ENCODE peak calls at places on chromosomes 16 and 17, in eight cellular contexts. D, J, H, C, N, A, F and U are unnamed samples.

GRCh38 chr17:42153919-42154491 is 784 bp downstream of the RAB5C start:
- DNase-seq in D (no peak), J (no peak), H (no peak), C (no peak), N (peak; percentile 45), A (no peak), F (peak; percentile 15), U (no peak)

GRCh38 chr17:74525781-74526288 is 5.4 kb downstream of the CD300LB start:
- DNase-seq in D (no peak), J (no peak), H (no peak), C (no peak), N (no peak), A (no peak), F (no peak), U (no peak)

GRCh38 chr17:80877095-80877828 is 114.4 kb upstream of the CHMP6 start:
- DNase-seq in D (no peak), J (no peak), H (no peak), C (peak; percentile 27), N (no peak), A (no peak), F (no peak), U (no peak)

GRCh38 chr16:82523786-82524185 is 103.0 kb upstream of the CDH13 start:
- DNase-seq in D (no peak), J (peak; percentile 44), H (no peak), C (no peak), N (no peak), A (no peak), F (peak; percentile 74), U (no peak)

GRCh38 chr17:6862822-6863221 is 31.3 kb upstream of the TEKT1 start:
- DNase-seq in D (no peak), J (no peak), H (no peak), C (peak; percentile 63), N (no peak), A (no peak), F (peak; percentile 41), U (no peak)

GRCh38 chr16:79613009-79613408 is 12.5 kb upstream of the MAF start:
- DNase-seq in D (no peak), J (no peak), H (no peak), C (no peak), N (no peak), A (no peak), F (peak; percentile 63), U (no peak)

GRCh38 chr17:74450231-74450630 is 16.2 kb upstream of the CD300A start:
- DNase-seq in D (no peak), J (no peak), H (no peak), C (no peak), N (no peak), A (no peak), F (no peak), U (no peak)

GRCh38 chr17:4947411-4948165 is 742 bp downstream of the PFN1 start:
- DNase-seq in D (no peak), J (no peak), H (peak; percentile 77), C (peak; percentile 79), N (peak; percentile 52), A (no peak), F (no peak), U (no peak)

GRCh38 chr17:67980456-67980855 is 15.8 kb downstream of the C17orf58 start:
- DNase-seq in D (no peak), J (no peak), H (no peak), C (no peak), N (no peak), A (no peak), F (no peak), U (no peak)

GRCh38 chr17:76709077-76709950 is 1.5 kb downstream of the MXRA7 start:
- DNase-seq in D (peak; percentile 88), J (no peak), H (no peak), C (peak; percentile 52), N (peak; percentile 95), A (peak; percentile 85), F (peak; percentile 84), U (no peak)

DNA sequence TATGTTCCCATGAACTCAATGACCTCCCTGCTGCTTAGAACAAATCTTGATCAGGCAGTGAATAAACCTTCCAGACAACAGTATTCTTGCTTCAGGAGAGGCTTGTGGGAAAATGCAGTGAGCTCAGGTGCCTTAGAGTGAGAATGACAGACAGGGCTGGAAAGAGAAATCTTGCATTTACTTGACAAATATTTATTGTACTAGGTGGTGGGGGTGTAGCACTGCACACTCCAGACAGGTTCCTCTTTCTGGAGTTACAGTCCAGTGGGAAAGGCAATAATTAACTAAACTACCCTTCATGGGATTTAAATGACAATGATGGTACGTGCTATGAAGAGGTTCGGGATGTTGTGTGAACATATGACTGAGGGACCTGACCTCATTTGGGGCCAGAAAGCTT is 182.9 kb downstream of the SHISA9 start:
- DNase-seq in D (no peak), J (no peak), H (no peak), C (no peak), N (no peak), A (no peak), F (no peak), U (no peak)
- TF ChIP-seq CTCF in D (no peak), J (no peak), H (no peak), C (no peak), N (no peak), A (no peak), F (no peak), U (no peak)

GRCh38 chr16:58024347-58024672 is 1.2 kb upstream of the MMP15 start:
- DNase-seq in D (no peak), J (no peak), H (no peak), C (no peak), N (no peak), A (no peak), F (no peak), U (no peak)

GRCh38 chr16:58024673-58025350 is 742 bp upstream of the MMP15 start:
- DNase-seq in D (no peak), J (no peak), H (no peak), C (peak; percentile 95), N (no peak), A (no peak), F (peak; percentile 8), U (no peak)

GRCh38 chr16:58026705-58027340 is 1.3 kb downstream of the MMP15 start:
- DNase-seq in D (no peak), J (no peak), H (no peak), C (peak; percentile 65), N (no peak), A (no peak), F (no peak), U (no peak)

GRCh38 chr16:58026139-58026704 is 668 bp downstream of the MMP15 start:
- DNase-seq in D (no peak), J (no peak), H (no peak), C (peak; percentile 79), N (peak; percentile 43), A (no peak), F (no peak), U (no peak)

GRCh38 chr16:58025351-58026138 is at the start of gene MMP15:
- DNase-seq in D (no peak), J (no peak), H (peak; percentile 51), C (peak; percentile 96), N (peak; percentile 54), A (no peak), F (peak; percentile 51), U (peak; percentile 80)
- H3K4me3 ChIP-seq in D (peak within 1 kb of the TSS; percentile 91), J (peak within 1 kb of the TSS; percentile 62), H (peak within 1 kb of the TSS; percentile 66), C (peak within 1 kb of the TSS; percentile 93), N (peak within 1 kb of the TSS; percentile 57), A (peak within 1 kb of the TSS; percentile 42), F (peak within 1 kb of the TSS; percentile 42), U (peak within 1 kb of the TSS; percentile 85)

GRCh38 chr17:72997559-72997958 is 94.9 kb downstream of the SLC39A11 start:
- DNase-seq in D (no peak), J (no peak), H (no peak), C (no peak), N (peak; percentile 60), A (no peak), F (no peak), U (no peak)
- TF ChIP-seq CTCF in D (no peak), J (no peak), H (no peak), C (no peak), N (no peak), A (no peak), F (no peak), U (no peak)

DNA sequence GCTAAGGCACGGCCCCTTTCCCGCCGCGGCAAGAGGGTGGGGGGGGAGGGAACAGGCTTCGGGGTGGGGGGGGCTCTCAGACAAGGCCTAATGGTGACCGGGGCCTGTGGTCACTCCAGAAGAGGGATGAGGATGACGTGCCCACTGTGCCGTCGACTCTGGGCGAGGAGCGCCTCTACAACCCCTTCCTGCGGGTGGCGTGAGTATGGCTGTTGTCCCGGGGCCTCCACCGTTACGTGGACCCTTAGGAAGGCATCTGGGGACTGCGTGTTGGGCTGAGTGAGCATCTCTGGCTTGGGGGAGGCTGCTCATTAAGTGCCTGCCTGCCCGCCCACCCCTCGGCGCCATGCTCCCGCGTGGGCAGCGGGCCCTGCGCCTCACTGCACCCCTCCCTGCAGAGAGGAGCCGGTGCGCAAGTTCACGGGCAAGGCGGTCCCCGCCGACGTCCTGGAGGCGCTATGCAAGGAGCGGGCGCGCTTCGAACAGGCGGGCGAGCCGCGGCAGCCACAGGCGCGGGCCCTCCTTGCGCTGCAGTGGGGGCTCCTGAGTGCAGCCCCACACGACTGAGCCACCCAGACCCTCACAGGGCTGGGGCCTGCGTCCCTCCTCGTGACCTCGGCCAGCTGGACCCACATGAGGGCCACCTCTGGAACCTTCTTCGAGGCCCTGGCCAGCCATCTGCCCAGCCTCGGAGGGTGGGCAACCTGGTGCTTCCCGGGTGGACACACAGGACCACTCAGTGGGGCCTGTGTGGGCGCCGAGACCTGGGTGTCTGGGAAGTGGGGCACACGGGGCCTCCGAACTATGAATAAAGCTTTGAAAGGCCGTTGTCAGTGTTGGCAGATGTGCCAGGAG is 2.2 kb downstream of the HAGHL start:
- DNase-seq in D (no peak), J (no peak), H (no peak), C (no peak), N (no peak), A (no peak), F (no peak), U (no peak)
- H3K4me3 ChIP-seq in D (peak overlapping the region; percentile 71), J (peak overlapping the region; percentile 50), H (no peak overlapping the region), C (no peak overlapping the region), N (no peak overlapping the region), A (peak overlapping the region; percentile 88), F (peak overlapping the region; percentile 72), U (peak overlapping the region; percentile 88)

GRCh38 chr16:704552-705380 is 835 bp downstream of the FBXL16 start:
- DNase-seq in D (no peak), J (no peak), H (no peak), C (no peak), N (no peak), A (no peak), F (no peak), U (no peak)

GRCh38 chr16:705748-706188 is at the start of gene FBXL16:
- DNase-seq in D (no peak), J (no peak), H (peak; percentile 46), C (no peak), N (no peak), A (no peak), F (no peak), U (no peak)

GRCh38 chr16:704047-704446 is 1.6 kb downstream of the FBXL16 start:
- DNase-seq in D (no peak), J (no peak), H (no peak), C (no peak), N (no peak), A (no peak), F (no peak), U (no peak)

GRCh38 chr16:702341-702740 is 3.3 kb downstream of the FBXL16 start:
- DNase-seq in D (no peak), J (no peak), H (no peak), C (no peak), N (no peak), A (no peak), F (no peak), U (no peak)

DNA sequence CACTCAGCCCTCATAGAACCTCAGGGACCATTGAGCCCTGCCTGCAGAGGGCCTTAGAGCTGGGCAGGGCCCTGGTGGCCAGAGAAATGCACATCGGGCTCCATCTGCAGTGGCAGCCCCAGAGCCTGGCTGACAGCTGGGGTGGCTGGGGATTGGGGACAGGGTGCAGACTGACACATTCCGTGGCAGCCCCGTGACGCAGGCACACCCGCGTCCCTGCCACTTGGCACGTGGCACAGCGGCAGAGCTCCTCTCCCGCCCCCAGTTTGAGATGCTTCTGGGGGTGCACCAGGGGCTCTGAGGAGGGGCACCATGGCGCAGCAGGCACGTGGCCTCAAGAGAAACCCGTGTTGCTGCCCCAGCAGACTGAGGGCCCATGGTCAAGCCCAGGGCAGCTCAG is 2.2 kb downstream of the FBXL16 start:
- DNase-seq in D (no peak), J (no peak), H (no peak), C (no peak), N (no peak), A (no peak), F (no peak), U (no peak)
- TF ChIP-seq CTCF in D (no peak), J (no peak), H (no peak), C (no peak), N (no peak), A (no peak), F (no peak), U (no peak)